ENCODE peak calls at places on chromosomes 6 and 20, in six cellular contexts. I is non-pigmented ciliary epithelial cell; L is activated CD4-positive, alpha-beta T cell treated with anti-CD3 and anti-CD28 coated beads, Interleukin-2, amount 50 U/mL, for 1 hour; X is astrocyte of the spinal cord; R is choroid plexus epithelial cell; T is GM23248. V is an unnamed sample.

GRCh38 chr6:20366082-20366834 is 35.4 kb upstream of the E2F3 start:
- DNase-seq in R (no peak), T (no peak), L (peak), I (no peak), X (no peak), V (peak)

GRCh38 chr20:63740070-63740500 is 509 bp downstream of the SLC2A4RG start:
- DNase-seq in L (peak), R (peak), T (peak), X (peak), I (no peak), V (peak)

GRCh38 chr20:25496165-25496967 is 88.9 kb downstream of the GINS1 start:
- DNase-seq in I (no peak), T (no peak), L (no peak), X (no peak), R (no peak), V (no peak)

GRCh38 chr20:1005452-1006027 is 3.4 kb upstream of the RSPO4 start:
- DNase-seq in R (peak), X (no peak), L (peak), I (no peak), T (peak), V (peak)

GRCh38 chr20:56964886-56965285 is 301.6 kb downstream of the BMP7 start:
- DNase-seq in L (no peak), X (no peak), R (no peak), T (no peak), I (no peak), V (no peak)

GRCh38 chr6:158039571-158040050 is 57.9 kb downstream of the SYNJ2 start:
- DNase-seq in L (no peak), R (peak), X (peak), T (no peak), I (no peak), V (no peak)

GRCh38 chr6:165714907-165715306 is 51.9 kb upstream of the PDE10A start:
- DNase-seq in I (no peak), T (no peak), L (no peak), R (no peak), X (no peak), V (no peak)

GRCh38 chr6:81215092-81215432 is 537.4 kb downstream of the TENT5A start:
- DNase-seq in T (no peak), R (no peak), L (no peak), I (no peak), X (no peak), V (no peak)

GRCh38 chr20:37421988-37422387 is 76.0 kb downstream of the SRC start:
- DNase-seq in T (no peak), X (peak), R (peak), L (no peak), I (no peak), V (no peak)

GRCh38 chr20:19974621-19975435 is 42.3 kb upstream of the NAA20 start:
- DNase-seq in X (peak), T (peak), R (peak), I (peak), L (no peak), V (peak)

GRCh38 chr20:50286609-50287008 is 96.0 kb downstream of the CEBPB start:
- DNase-seq in R (peak), T (peak), X (peak), I (peak), L (no peak), V (peak)

GRCh38 chr6:73231986-73232391 is 6.7 kb upstream of the KHDC1L start:
- DNase-seq in R (no peak), I (no peak), X (no peak), L (no peak), T (no peak), V (peak)

GRCh38 chr20:532530-532929 is 11.1 kb downstream of the CSNK2A1 start:
- DNase-seq in I (no peak), T (no peak), L (no peak), X (no peak), R (no peak), V (no peak)

GRCh38 chr6:130694617-130695016 is 132.6 kb upstream of the SMLR1 start:
- DNase-seq in I (no peak), R (no peak), L (no peak), X (no peak), T (peak), V (no peak)

GRCh38 chr6:148392611-148393160 is 50.0 kb downstream of the SASH1 start:
- DNase-seq in T (peak), X (no peak), L (no peak), I (no peak), R (peak), V (no peak)

GRCh38 chr6:37160922-37161778 is 8.8 kb upstream of the PIM1 start:
- DNase-seq in X (peak), L (no peak), T (peak), I (no peak), R (peak), V (no peak)

GRCh38 chr20:37379967-37380828 is 34.3 kb downstream of the SRC start:
- DNase-seq in X (peak), L (no peak), T (peak), I (peak), R (peak), V (peak)

GRCh38 chr20:20255104-20255503 is 112.8 kb upstream of the INSM1 start:
- DNase-seq in I (no peak), L (no peak), X (no peak), T (no peak), R (no peak), V (no peak)

GRCh38 chr20:37638527-37638926 is 55.3 kb upstream of the CTNNBL1 start:
- DNase-seq in I (no peak), X (no peak), R (no peak), L (no peak), T (no peak), V (no peak)

GRCh38 chr6:36838896-36839818 is at the start of gene CPNE5:
- DNase-seq in L (no peak), R (no peak), T (peak), I (no peak), X (no peak), V (no peak)

GRCh38 chr6:6494677-6495076 is 93.8 kb upstream of the LY86 start:
- DNase-seq in R (no peak), X (no peak), L (no peak), I (no peak), T (peak), V (peak)

GRCh38 chr6:131136021-131136847 is 967 bp downstream of the AKAP7 start:
- DNase-seq in X (peak), I (no peak), L (no peak), T (peak), R (peak), V (peak)

GRCh38 chr6:9482030-9482731 is 932.7 kb downstream of the TFAP2A start:
- DNase-seq in X (peak), R (peak), I (peak), T (peak), L (no peak), V (peak)

GRCh38 chr6:167268683-167269280 is 22.3 kb upstream of the UNC93A start:
- DNase-seq in X (no peak), T (no peak), I (no peak), R (no peak), L (no peak), V (no peak)

GRCh38 chr20:5003626-5004025 is 2.3 kb upstream of the SLC23A2 start:
- DNase-seq in I (no peak), X (no peak), L (no peak), R (no peak), T (no peak), V (no peak)

GRCh38 chr6:82017316-82017715 is 230.2 kb downstream of the IBTK start:
- DNase-seq in I (no peak), T (peak), R (peak), X (peak), L (no peak), V (peak)

GRCh38 chr20:5393218-5393870 is 76.6 kb upstream of the PROKR2 start:
- DNase-seq in I (no peak), X (no peak), T (no peak), R (no peak), L (no peak), V (no peak)

GRCh38 chr6:165652766-165653165 is 10.3 kb downstream of the PDE10A start:
- DNase-seq in I (no peak), X (no peak), T (no peak), R (no peak), L (no peak), V (no peak)

GRCh38 chr6:3259491-3259958 is 778 bp downstream of the PSMG4 start:
- DNase-seq in T (peak), L (peak), R (peak), X (peak), I (no peak), V (peak)

GRCh38 chr6:30836957-30837356 is 47.4 kb upstream of the DDR1 start:
- DNase-seq in T (peak), L (no peak), X (no peak), R (no peak), I (no peak), V (no peak)

GRCh38 chr20:62891111-62891510 is 29.5 kb upstream of the TCFL5 start:
- DNase-seq in R (peak), L (peak), I (no peak), X (no peak), T (peak), V (no peak)

GRCh38 chr6:12047792-12048432 is 35.8 kb downstream of the HIVEP1 start:
- DNase-seq in R (no peak), L (no peak), I (no peak), T (no peak), X (no peak), V (no peak)

GRCh38 chr6:75504902-75505233 is 11.3 kb upstream of the FILIP1 start:
- DNase-seq in I (no peak), L (no peak), X (no peak), R (peak), T (peak), V (peak)

GRCh38 chr6:51513891-51514290 is 573.5 kb downstream of the PKHD1 start:
- DNase-seq in X (no peak), I (no peak), R (no peak), T (no peak), L (no peak), V (peak)

GRCh38 chr20:40897177-40897700 is 131.4 kb upstream of the TOP1 start:
- DNase-seq in T (peak), X (peak), R (peak), L (no peak), I (no peak), V (no peak)